ENCODE peak calls at places on chromosomes 6 and 20, in six cellular contexts. One of them, this sample, is unnamed.

GRCh38 chr6:136547871-136548270 is 2.4 kb downstream of the MAP7 start:
- DNase-seq in cardiac muscle cell: no peak
- DNase-seq in PC-3: no peak
- DNase-seq in pancreas: no peak
- DNase-seq in colonic mucosa: no peak
- DNase-seq in SJSA1: no peak
- DNase-seq in this sample: no peak

GRCh38 chr6:142881771-142882170 is 63.2 kb downstream of the HIVEP2 start:
- DNase-seq in cardiac muscle cell: no peak
- DNase-seq in PC-3: no peak
- DNase-seq in pancreas: no peak
- DNase-seq in colonic mucosa: no peak
- DNase-seq in SJSA1: no peak
- DNase-seq in this sample: no peak

GRCh38 chr6:106694343-106694742 is 65.0 kb downstream of the QRSL1 start:
- DNase-seq in cardiac muscle cell: no peak
- DNase-seq in PC-3: no peak
- DNase-seq in pancreas: no peak
- DNase-seq in colonic mucosa: no peak
- DNase-seq in SJSA1: no peak
- DNase-seq in this sample: no peak

GRCh38 chr6:16224409-16224808 is 14.0 kb upstream of the GMPR start:
- DNase-seq in cardiac muscle cell: no peak
- DNase-seq in PC-3: no peak
- DNase-seq in pancreas: no peak
- DNase-seq in colonic mucosa: no peak
- DNase-seq in SJSA1: no peak
- DNase-seq in this sample: no peak

GRCh38 chr6:45626087-45626891 is 248.6 kb upstream of the SUPT3H start:
- DNase-seq in cardiac muscle cell: peak; percentile 85
- DNase-seq in PC-3: peak; percentile 33
- DNase-seq in pancreas: no peak
- DNase-seq in colonic mucosa: no peak
- DNase-seq in SJSA1: peak; percentile 56
- DNase-seq in this sample: no peak

GRCh38 chr6:70412797-70413113 is 553 bp upstream of the FAM135A start:
- DNase-seq in cardiac muscle cell: no peak
- DNase-seq in PC-3: no peak
- DNase-seq in pancreas: no peak
- DNase-seq in colonic mucosa: no peak
- DNase-seq in SJSA1: no peak
- DNase-seq in this sample: no peak

GRCh38 chr6:157217894-157218370 is 105.4 kb downstream of the TMEM242 start:
- DNase-seq in cardiac muscle cell: no peak
- DNase-seq in PC-3: no peak
- DNase-seq in pancreas: no peak
- DNase-seq in colonic mucosa: peak; percentile 15
- DNase-seq in SJSA1: no peak
- DNase-seq in this sample: no peak

GRCh38 chr6:169343886-169344525 is 90.4 kb upstream of the THBS2 start:
- DNase-seq in cardiac muscle cell: no peak
- DNase-seq in PC-3: no peak
- DNase-seq in pancreas: no peak
- DNase-seq in colonic mucosa: no peak
- DNase-seq in SJSA1: no peak
- DNase-seq in this sample: no peak

GRCh38 chr20:20362774-20363435 is 5.0 kb upstream of the INSM1 start:
- DNase-seq in cardiac muscle cell: no peak
- DNase-seq in PC-3: no peak
- DNase-seq in pancreas: no peak
- DNase-seq in colonic mucosa: no peak
- DNase-seq in SJSA1: no peak
- DNase-seq in this sample: no peak

GRCh38 chr20:39524371-39524911 is 562.3 kb downstream of the DHX35 start:
- DNase-seq in cardiac muscle cell: no peak
- DNase-seq in PC-3: no peak
- DNase-seq in pancreas: no peak
- DNase-seq in colonic mucosa: no peak
- DNase-seq in SJSA1: no peak
- DNase-seq in this sample: no peak

GRCh38 chr6:132466952-132467351 is 46.0 kb downstream of the STX7 start:
- DNase-seq in cardiac muscle cell: peak; percentile 45
- DNase-seq in PC-3: no peak
- DNase-seq in pancreas: no peak
- DNase-seq in colonic mucosa: no peak
- DNase-seq in SJSA1: no peak
- DNase-seq in this sample: no peak

GRCh38 chr20:2093200-2093781 is 8.3 kb upstream of the STK35 start:
- DNase-seq in cardiac muscle cell: no peak
- DNase-seq in PC-3: peak; percentile 60
- DNase-seq in pancreas: no peak
- DNase-seq in colonic mucosa: no peak
- DNase-seq in SJSA1: no peak
- DNase-seq in this sample: peak; percentile 31

GRCh38 chr20:44207066-44207723 is 3.4 kb downstream of the OSER1 start:
- DNase-seq in cardiac muscle cell: no peak
- DNase-seq in PC-3: no peak
- DNase-seq in pancreas: no peak
- DNase-seq in colonic mucosa: no peak
- DNase-seq in SJSA1: no peak
- DNase-seq in this sample: no peak

GRCh38 chr20:64110411-64111068 is 3.2 kb upstream of the NPBWR2 start:
- DNase-seq in cardiac muscle cell: no peak
- DNase-seq in PC-3: no peak
- DNase-seq in pancreas: no peak
- DNase-seq in colonic mucosa: no peak
- DNase-seq in SJSA1: peak; percentile 40
- DNase-seq in this sample: peak; percentile 28

GRCh38 chr6:32194825-32195651 is 2.6 kb upstream of the GPSM3 start:
- DNase-seq in cardiac muscle cell: peak; percentile 76
- DNase-seq in PC-3: peak; percentile 58
- DNase-seq in pancreas: no peak
- DNase-seq in colonic mucosa: peak; percentile 60
- DNase-seq in SJSA1: peak; percentile 46
- DNase-seq in this sample: no peak

GRCh38 chr6:113645576-113645970 is 211.6 kb upstream of the MARCKS start:
- DNase-seq in cardiac muscle cell: peak; percentile 75
- DNase-seq in PC-3: peak; percentile 74
- DNase-seq in pancreas: no peak
- DNase-seq in colonic mucosa: peak; percentile 77
- DNase-seq in SJSA1: peak; percentile 69
- DNase-seq in this sample: peak; percentile 66

GRCh38 chr6:68718379-68719073 is 83.4 kb downstream of the ADGRB3 start:
- DNase-seq in cardiac muscle cell: peak; percentile 75
- DNase-seq in PC-3: peak; percentile 12
- DNase-seq in pancreas: no peak
- DNase-seq in colonic mucosa: no peak
- DNase-seq in SJSA1: no peak
- DNase-seq in this sample: no peak

GRCh38 chr6:3458706-3459421 is 2.0 kb upstream of the SLC22A23 start:
- DNase-seq in cardiac muscle cell: no peak
- DNase-seq in PC-3: no peak
- DNase-seq in pancreas: no peak
- DNase-seq in colonic mucosa: no peak
- DNase-seq in SJSA1: no peak
- DNase-seq in this sample: no peak

GRCh38 chr20:3042621-3043020 is 801 bp upstream of the GNRH2 start:
- DNase-seq in cardiac muscle cell: no peak
- DNase-seq in PC-3: no peak
- DNase-seq in pancreas: no peak
- DNase-seq in colonic mucosa: no peak
- DNase-seq in SJSA1: no peak
- DNase-seq in this sample: no peak

GRCh38 chr20:17620371-17621228 is 50.7 kb downstream of the DSTN start:
- DNase-seq in cardiac muscle cell: no peak
- DNase-seq in PC-3: no peak
- DNase-seq in pancreas: peak; percentile 10
- DNase-seq in colonic mucosa: no peak
- DNase-seq in SJSA1: peak; percentile 39
- DNase-seq in this sample: peak; percentile 47

GRCh38 chr6:93176070-93176469 is 243.3 kb downstream of the EPHA7 start:
- DNase-seq in cardiac muscle cell: no peak
- DNase-seq in PC-3: no peak
- DNase-seq in pancreas: no peak
- DNase-seq in colonic mucosa: no peak
- DNase-seq in SJSA1: no peak
- DNase-seq in this sample: no peak

GRCh38 chr6:137307163-137307851 is 88.1 kb upstream of the IFNGR1 start:
- DNase-seq in cardiac muscle cell: no peak
- DNase-seq in PC-3: no peak
- DNase-seq in pancreas: no peak
- DNase-seq in colonic mucosa: no peak
- DNase-seq in SJSA1: no peak
- DNase-seq in this sample: peak; percentile 20

GRCh38 chr20:35661908-35662307 is 2.8 kb downstream of the CPNE1 start:
- DNase-seq in cardiac muscle cell: no peak
- DNase-seq in PC-3: no peak
- DNase-seq in pancreas: no peak
- DNase-seq in colonic mucosa: no peak
- DNase-seq in SJSA1: no peak
- DNase-seq in this sample: no peak
- H3K4me3 ChIP-seq in cardiac muscle cell: peak overlapping the region; percentile 50
- H3K4me3 ChIP-seq in PC-3: peak overlapping the region; percentile 79
- H3K4me3 ChIP-seq in pancreas: no peak overlapping the region
- H3K4me3 ChIP-seq in colonic mucosa: no peak overlapping the region
- H3K4me3 ChIP-seq in SJSA1: no peak overlapping the region
- H3K4me3 ChIP-seq in this sample: no peak overlapping the region

GRCh38 chr20:21514553-21515251 is 838 bp upstream of the NKX2-2 start:
- DNase-seq in cardiac muscle cell: no peak
- DNase-seq in PC-3: no peak
- DNase-seq in pancreas: no peak
- DNase-seq in colonic mucosa: no peak
- DNase-seq in SJSA1: peak; percentile 78
- DNase-seq in this sample: no peak

GRCh38 chr20:21515300-21516179 is 1.7 kb upstream of the NKX2-2 start:
- DNase-seq in cardiac muscle cell: no peak
- DNase-seq in PC-3: no peak
- DNase-seq in pancreas: no peak
- DNase-seq in colonic mucosa: no peak
- DNase-seq in SJSA1: peak; percentile 64
- DNase-seq in this sample: no peak

GRCh38 chr20:21517566-21518277 is 3.9 kb upstream of the NKX2-2 start:
- DNase-seq in cardiac muscle cell: no peak
- DNase-seq in PC-3: no peak
- DNase-seq in pancreas: no peak
- DNase-seq in colonic mucosa: no peak
- DNase-seq in SJSA1: peak; percentile 40
- DNase-seq in this sample: no peak

GRCh38 chr20:21516861-21517565 is 3.1 kb upstream of the NKX2-2 start:
- DNase-seq in cardiac muscle cell: no peak
- DNase-seq in PC-3: no peak
- DNase-seq in pancreas: no peak
- DNase-seq in colonic mucosa: no peak
- DNase-seq in SJSA1: peak; percentile 34
- DNase-seq in this sample: no peak

DNA sequence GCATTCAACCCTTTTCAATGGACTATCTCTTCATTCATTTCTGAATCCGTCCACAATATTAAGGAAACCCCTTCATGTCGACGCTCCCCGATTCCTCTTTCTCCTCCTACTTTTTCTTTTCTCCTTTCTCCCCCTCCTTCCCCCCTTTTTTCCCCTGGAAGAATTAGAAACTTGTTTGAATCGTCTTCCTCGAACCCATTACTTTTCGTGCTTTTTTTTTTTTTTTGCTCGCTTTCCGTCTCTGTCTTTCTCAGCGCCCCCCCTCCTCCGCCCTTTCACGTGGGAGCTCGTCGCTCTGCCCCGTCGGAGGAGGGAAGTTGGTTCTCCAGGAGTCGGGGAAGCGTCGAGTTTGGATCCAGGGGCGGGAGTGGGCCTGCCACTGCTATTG is 2.3 kb upstream of the NKX2-2 start:
- DNase-seq in cardiac muscle cell: no peak
- DNase-seq in PC-3: no peak
- DNase-seq in pancreas: no peak
- DNase-seq in colonic mucosa: no peak
- DNase-seq in SJSA1: peak; percentile 39
- DNase-seq in this sample: no peak
- H3K27me3 ChIP-seq in cardiac muscle cell: peaks cover 100% of the 10 kb centered on the region
- H3K27me3 ChIP-seq in PC-3: peaks cover 94% of the 10 kb centered on the region
- H3K27me3 ChIP-seq in pancreas: no peaks in the 10 kb centered on the region
- H3K27me3 ChIP-seq in colonic mucosa: peaks cover 98% of the 10 kb centered on the region
- H3K27me3 ChIP-seq in SJSA1: peaks cover 4% of the 10 kb centered on the region
- H3K27me3 ChIP-seq in this sample: no peaks in the 10 kb centered on the region

DNA sequence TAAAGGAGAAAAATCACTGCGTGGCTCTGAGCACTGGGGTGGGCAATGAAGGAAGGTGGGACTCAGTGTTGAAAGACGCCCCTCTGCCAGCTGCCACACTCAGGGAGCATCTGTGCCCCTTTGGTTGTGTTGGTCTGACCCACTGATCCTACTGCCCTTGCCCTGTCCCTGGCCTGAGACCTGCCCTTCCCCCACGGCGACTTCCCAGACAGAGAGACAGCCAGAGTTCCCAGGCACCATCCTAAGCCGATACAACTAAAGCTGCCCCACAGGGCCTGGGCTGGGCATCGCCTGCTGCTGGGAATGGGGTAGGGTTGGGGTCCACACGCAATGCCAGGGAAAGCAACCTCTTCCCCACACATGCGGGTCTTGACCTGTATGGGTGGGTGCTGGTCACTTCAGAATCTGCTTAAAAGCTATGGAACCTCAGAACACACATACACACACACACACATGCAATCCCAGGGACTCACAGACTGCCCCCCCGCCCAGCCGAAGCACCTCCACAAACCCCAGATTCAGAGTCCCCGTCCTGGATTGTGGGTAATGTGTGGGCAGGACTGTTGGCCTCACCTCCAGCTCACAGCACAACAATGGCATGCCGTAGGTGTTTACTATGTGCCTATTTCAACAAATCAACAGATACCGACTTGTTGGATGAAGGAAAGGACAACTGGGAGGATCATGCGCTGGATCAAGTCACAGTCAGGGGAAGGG is 10.9 kb upstream of the SPDEF start:
- DNase-seq in cardiac muscle cell: no peak
- DNase-seq in PC-3: no peak
- DNase-seq in pancreas: no peak
- DNase-seq in colonic mucosa: no peak
- DNase-seq in SJSA1: no peak
- DNase-seq in this sample: no peak
- H3K4me3 ChIP-seq in cardiac muscle cell: no peak overlapping the region
- H3K4me3 ChIP-seq in PC-3: no peak overlapping the region
- H3K4me3 ChIP-seq in pancreas: no peak overlapping the region
- H3K4me3 ChIP-seq in colonic mucosa: no peak overlapping the region
- H3K4me3 ChIP-seq in SJSA1: no peak overlapping the region
- H3K4me3 ChIP-seq in this sample: no peak overlapping the region

DNA sequence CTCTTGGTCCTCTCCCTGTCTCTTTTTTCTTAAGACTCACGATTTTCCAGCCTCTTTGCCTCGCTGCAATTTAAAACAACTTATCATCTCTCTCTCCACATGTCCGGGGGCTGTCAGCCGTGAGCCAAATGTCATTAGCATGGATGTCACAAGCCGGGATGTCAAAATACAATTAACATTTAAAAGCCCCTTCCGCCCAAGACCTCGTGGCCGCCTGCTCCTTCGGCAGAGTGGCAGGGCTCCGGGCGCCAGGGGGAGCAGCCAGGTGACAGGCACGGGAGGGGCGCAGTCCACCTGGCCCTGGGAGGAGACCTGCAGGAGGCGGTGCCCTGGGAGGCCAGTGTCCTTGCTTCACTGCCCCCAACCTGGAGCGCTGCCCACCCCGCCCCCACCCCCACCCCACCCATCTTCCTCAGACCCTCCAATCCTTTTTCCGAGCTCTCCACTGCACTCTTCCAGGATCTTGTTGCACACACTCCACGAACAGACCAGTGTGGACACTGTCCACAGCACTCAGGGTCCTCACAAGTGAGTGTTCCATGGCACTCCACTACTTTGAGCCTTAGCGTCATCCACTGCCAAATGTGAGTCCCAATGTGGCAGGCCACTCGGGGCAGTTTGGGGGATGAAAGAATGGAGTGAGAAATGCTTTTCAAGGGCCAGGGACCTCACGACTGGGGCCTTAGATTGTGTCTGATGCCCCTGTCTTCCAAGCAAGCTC is 5.6 kb upstream of the GRM4 start:
- DNase-seq in cardiac muscle cell: no peak
- DNase-seq in PC-3: no peak
- DNase-seq in pancreas: no peak
- DNase-seq in colonic mucosa: no peak
- DNase-seq in SJSA1: no peak
- DNase-seq in this sample: peak; percentile 37
- H3K27me3 ChIP-seq in cardiac muscle cell: peaks cover 70% of the 10 kb centered on the region
- H3K27me3 ChIP-seq in PC-3: peaks cover 22% of the 10 kb centered on the region
- H3K27me3 ChIP-seq in pancreas: peaks cover 3% of the 10 kb centered on the region
- H3K27me3 ChIP-seq in colonic mucosa: peaks cover 13% of the 10 kb centered on the region
- H3K27me3 ChIP-seq in SJSA1: peaks cover 28% of the 10 kb centered on the region
- H3K27me3 ChIP-seq in this sample: no peaks in the 10 kb centered on the region